ENCODE peak calls at places on chromosome 3, in six cellular contexts. One of them, this sample, is unnamed.

GRCh38 chr3:189334064-189334920 is 162.5 kb downstream of the TPRG1 start:
- DNase-seq in EL: no peak
- DNase-seq in left cardiac atrium: no peak
- DNase-seq in pons: no peak
- DNase-seq in activated naive CD4-positive, alpha-beta T cell: no peak
- DNase-seq in GM23338: no peak
- DNase-seq in this sample: no peak

GRCh38 chr3:14077310-14077709 is 47.4 kb downstream of the CHCHD4 start:
- DNase-seq in GM23338: no peak
- DNase-seq in activated naive CD4-positive, alpha-beta T cell: no peak
- DNase-seq in left cardiac atrium: no peak
- DNase-seq in EL: no peak
- DNase-seq in pons: no peak
- DNase-seq in this sample: no peak

GRCh38 chr3:11914651-11915050 is 68.0 kb upstream of the TAMM41 start:
- DNase-seq in activated naive CD4-positive, alpha-beta T cell: no peak
- DNase-seq in left cardiac atrium: no peak
- DNase-seq in pons: no peak
- DNase-seq in GM23338: no peak
- DNase-seq in EL: no peak
- DNase-seq in this sample: no peak

GRCh38 chr3:27360113-27361078 is 8.8 kb downstream of the NEK10 start:
- DNase-seq in left cardiac atrium: no peak
- DNase-seq in EL: peak; percentile 37
- DNase-seq in pons: no peak
- DNase-seq in activated naive CD4-positive, alpha-beta T cell: no peak
- DNase-seq in GM23338: no peak
- DNase-seq in this sample: no peak

GRCh38 chr3:120780977-120781376 is 38.4 kb downstream of the GTF2E1 start:
- DNase-seq in pons: no peak
- DNase-seq in activated naive CD4-positive, alpha-beta T cell: no peak
- DNase-seq in GM23338: no peak
- DNase-seq in EL: peak; percentile 96
- DNase-seq in left cardiac atrium: no peak
- DNase-seq in this sample: no peak

GRCh38 chr3:69084326-69084667 is 440 bp upstream of the ARL6IP5 start:
- DNase-seq in left cardiac atrium: no peak
- DNase-seq in activated naive CD4-positive, alpha-beta T cell: no peak
- DNase-seq in GM23338: no peak
- DNase-seq in EL: peak; percentile 71
- DNase-seq in pons: peak; percentile 88
- DNase-seq in this sample: no peak

GRCh38 chr3:197746801-197747237 is 2.9 kb upstream of the FYTTD1 start:
- DNase-seq in GM23338: peak; percentile 32
- DNase-seq in EL: no peak
- DNase-seq in left cardiac atrium: peak; percentile 22
- DNase-seq in pons: no peak
- DNase-seq in activated naive CD4-positive, alpha-beta T cell: no peak
- DNase-seq in this sample: no peak

GRCh38 chr3:159166899-159167586 is 365.2 kb downstream of the MFSD1 start:
- DNase-seq in activated naive CD4-positive, alpha-beta T cell: no peak
- DNase-seq in pons: no peak
- DNase-seq in GM23338: no peak
- DNase-seq in EL: no peak
- DNase-seq in left cardiac atrium: no peak
- DNase-seq in this sample: no peak

GRCh38 chr3:85081191-85081895 is 122.6 kb downstream of the CADM2 start:
- DNase-seq in activated naive CD4-positive, alpha-beta T cell: no peak
- DNase-seq in GM23338: peak; percentile 45
- DNase-seq in pons: peak; percentile 85
- DNase-seq in left cardiac atrium: peak; percentile 36
- DNase-seq in EL: no peak
- DNase-seq in this sample: peak; percentile 69

GRCh38 chr3:101638262-101638745 is 38.6 kb downstream of the ZBTB11 start:
- DNase-seq in GM23338: peak; percentile 42
- DNase-seq in left cardiac atrium: no peak
- DNase-seq in EL: no peak
- DNase-seq in pons: no peak
- DNase-seq in activated naive CD4-positive, alpha-beta T cell: no peak
- DNase-seq in this sample: no peak

GRCh38 chr3:177201707-177202397 is 4.6 kb upstream of the TBL1XR1 start:
- DNase-seq in GM23338: no peak
- DNase-seq in left cardiac atrium: no peak
- DNase-seq in EL: no peak
- DNase-seq in activated naive CD4-positive, alpha-beta T cell: no peak
- DNase-seq in pons: no peak
- DNase-seq in this sample: no peak

GRCh38 chr3:43540625-43541024 is 81.2 kb downstream of the ANO10 start:
- DNase-seq in activated naive CD4-positive, alpha-beta T cell: no peak
- DNase-seq in pons: no peak
- DNase-seq in GM23338: no peak
- DNase-seq in left cardiac atrium: no peak
- DNase-seq in EL: peak; percentile 38
- DNase-seq in this sample: no peak

GRCh38 chr3:138775254-138775595 is 59.5 kb downstream of the PIK3CB start:
- DNase-seq in activated naive CD4-positive, alpha-beta T cell: no peak
- DNase-seq in GM23338: no peak
- DNase-seq in pons: no peak
- DNase-seq in EL: no peak
- DNase-seq in left cardiac atrium: no peak
- DNase-seq in this sample: no peak

GRCh38 chr3:40800343-40800742 is 275.6 kb downstream of the ZNF621 start:
- DNase-seq in left cardiac atrium: no peak
- DNase-seq in GM23338: peak; percentile 21
- DNase-seq in EL: peak; percentile 76
- DNase-seq in pons: no peak
- DNase-seq in activated naive CD4-positive, alpha-beta T cell: no peak
- DNase-seq in this sample: no peak

GRCh38 chr3:37852097-37852496 is 9.6 kb upstream of the CTDSPL start:
- DNase-seq in EL: peak; percentile 27
- DNase-seq in left cardiac atrium: no peak
- DNase-seq in pons: no peak
- DNase-seq in GM23338: no peak
- DNase-seq in activated naive CD4-positive, alpha-beta T cell: no peak
- DNase-seq in this sample: no peak